ENCODE peak calls at places on chromosomes 5 and 9, in five cellular contexts. T, G, F, Y and K are unnamed samples.

GRCh38 chr5:131534995-131535394 is 100.0 kb downstream of the RAPGEF6 start:
- DNase-seq in T (no peak), G (no peak), F (peak; percentile 20), Y (no peak), K (no peak)

GRCh38 chr5:14487896-14488570 is 93.6 kb upstream of the OTULINL start:
- DNase-seq in T (no peak), G (no peak), F (no peak), Y (no peak), K (no peak)

GRCh38 chr5:78787763-78788162 is 139.2 kb upstream of the LHFPL2 start:
- DNase-seq in T (no peak), G (no peak), F (peak; percentile 53), Y (no peak), K (peak; percentile 13)

GRCh38 chr9:591292-591691 is 250.2 kb upstream of the DMRT1 start:
- DNase-seq in T (no peak), G (no peak), F (peak; percentile 14), Y (peak; percentile 27), K (peak; percentile 96)

GRCh38 chr5:148926207-148926606 is 99.8 kb downstream of the ADRB2 start:
- DNase-seq in T (no peak), G (no peak), F (no peak), Y (no peak), K (no peak)

GRCh38 chr5:106368021-106368420 is 1302.7 kb downstream of the EFNA5 start:
- DNase-seq in T (no peak), G (no peak), F (no peak), Y (no peak), K (no peak)

GRCh38 chr9:77488439-77489126 is 159.5 kb downstream of the GNA14 start:
- DNase-seq in T (peak; percentile 44), G (peak; percentile 56), F (peak; percentile 56), Y (no peak), K (peak; percentile 25)

GRCh38 chr5:115296130-115296997 is at the start of gene CCDC112:
- DNase-seq in T (peak; percentile 78), G (peak; percentile 91), F (peak; percentile 76), Y (peak; percentile 78), K (peak; percentile 84)

GRCh38 chr9:36848946-36849345 is 185.1 kb downstream of the PAX5 start:
- DNase-seq in T (no peak), G (no peak), F (no peak), Y (no peak), K (no peak)

GRCh38 chr5:107431998-107432397 is 238.7 kb downstream of the EFNA5 start:
- DNase-seq in T (peak; percentile 53), G (peak; percentile 83), F (peak; percentile 69), Y (no peak), K (peak; percentile 72)
- H3K4me3 ChIP-seq in T (no peak overlapping the region), G (no peak overlapping the region), F (no peak overlapping the region), Y (no peak overlapping the region), K (no peak overlapping the region)

DNA sequence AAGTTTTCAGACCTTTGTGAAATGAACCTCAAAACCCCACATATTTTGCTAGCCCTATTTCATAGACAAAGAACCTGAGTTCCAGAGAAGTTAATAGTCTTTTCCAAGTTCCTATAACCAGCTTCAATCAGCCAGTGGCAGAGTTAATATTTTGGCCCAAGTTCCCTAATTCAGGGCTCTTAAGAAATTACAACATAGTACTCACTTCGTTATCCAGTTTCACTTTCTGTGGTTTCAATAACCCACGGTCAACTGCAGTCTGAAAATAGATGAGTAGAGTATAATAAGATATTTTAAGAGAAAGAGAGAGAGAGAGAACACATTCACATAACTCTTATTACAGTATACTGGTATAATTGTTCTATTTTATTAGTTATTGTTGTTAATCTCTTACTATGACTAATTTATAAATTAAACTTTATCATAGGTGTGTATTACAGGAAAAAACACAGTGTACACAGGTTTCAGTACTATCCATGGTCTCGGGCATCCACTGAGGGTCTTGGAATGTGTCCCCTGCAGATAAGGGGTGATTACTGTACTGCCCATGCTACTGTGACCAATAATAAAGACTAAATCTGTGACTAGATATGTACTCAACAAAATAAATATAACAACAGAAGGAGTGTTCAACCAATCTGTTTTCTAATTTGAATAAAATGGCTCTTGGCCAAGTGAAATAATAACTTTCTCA is 9.3 kb upstream of the MYOT start:
- DNase-seq in T (no peak), G (peak; percentile 24), F (peak; percentile 41), Y (no peak), K (peak; percentile 9)
- TF ChIP-seq CTCF in T (no peak), G (no peak), F (no peak), Y (no peak), K (no peak)

DNA sequence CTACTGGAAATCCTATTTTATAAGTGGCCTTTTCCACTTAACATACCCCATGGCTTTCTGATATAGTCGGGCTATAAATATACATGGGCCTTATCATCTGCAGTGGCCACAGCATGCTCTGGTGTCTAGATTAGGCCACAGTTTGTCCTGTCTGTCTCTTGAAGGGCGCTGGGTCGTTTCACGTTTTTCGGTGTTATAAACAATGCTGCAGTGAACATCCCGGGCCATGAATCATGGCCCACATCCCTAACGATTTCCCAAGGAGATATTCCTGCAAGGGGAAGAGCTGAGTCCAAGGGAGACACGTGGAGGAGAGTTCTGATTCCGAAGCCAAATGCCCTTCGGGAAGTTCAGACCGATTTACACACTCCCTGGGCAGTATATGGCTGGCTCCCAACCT is 8.4 kb downstream of the PLPP7 start:
- DNase-seq in T (no peak), G (peak; percentile 61), F (peak; percentile 10), Y (no peak), K (no peak)
- H3K4me3 ChIP-seq in T (no peak overlapping the region), G (no peak overlapping the region), F (no peak overlapping the region), Y (no peak overlapping the region), K (no peak overlapping the region)

GRCh38 chr5:66807743-66808142 is 211.6 kb downstream of the MAST4 start:
- DNase-seq in T (peak; percentile 60), G (peak; percentile 86), F (peak; percentile 75), Y (no peak), K (peak; percentile 88)
- TF ChIP-seq CTCF in T (peak; percentile 69), G (peak; percentile 37), F (peak; percentile 69), Y (peak; percentile 30), K (peak; percentile 75)

DNA sequence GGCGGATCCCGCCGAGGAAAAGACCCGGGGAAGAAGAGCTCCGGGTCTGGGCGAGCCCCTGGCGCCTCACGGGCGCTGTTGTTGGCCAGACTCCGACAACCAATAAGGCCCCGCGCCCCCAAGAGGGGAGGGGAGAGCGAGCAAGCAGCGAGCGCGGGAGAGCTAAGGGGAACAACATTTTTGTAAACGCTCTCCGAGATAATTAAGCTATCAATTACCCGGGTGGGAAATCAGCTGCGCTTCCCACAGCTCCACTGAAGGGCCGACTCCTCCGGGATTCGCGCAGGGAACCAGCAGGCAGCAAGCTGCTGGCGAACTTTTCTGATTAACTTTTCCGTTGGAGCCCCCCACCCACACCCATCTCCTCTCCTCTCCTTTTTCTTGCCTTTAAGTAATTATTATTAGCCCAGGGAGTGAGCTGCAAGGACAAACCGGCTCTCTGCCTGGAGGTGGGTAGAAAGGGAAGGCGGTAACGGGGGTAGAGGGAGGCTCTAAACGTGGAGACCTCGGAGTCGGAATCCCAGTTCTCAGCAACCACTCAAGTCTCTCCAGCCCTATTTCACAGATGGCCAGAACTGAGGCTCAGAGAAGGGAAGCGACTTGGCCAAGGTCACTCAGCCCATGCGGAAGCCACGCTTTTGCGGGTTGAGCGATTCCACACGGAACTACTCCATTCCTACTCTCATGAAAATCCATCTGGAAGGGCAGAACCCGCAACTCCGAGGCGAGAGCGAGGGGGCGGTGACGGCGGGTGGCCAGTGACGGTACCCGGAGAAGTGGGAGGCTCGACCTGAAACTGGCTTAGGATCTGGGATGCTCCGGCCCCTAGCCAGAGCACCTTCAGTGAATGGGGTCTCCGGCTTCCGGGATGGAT is 1.3 kb downstream of the ASTN2 start:
- DNase-seq in T (no peak), G (peak; percentile 5), F (no peak), Y (no peak), K (no peak)
- H3K4me3 ChIP-seq in T (no peak overlapping the region), G (no peak overlapping the region), F (no peak overlapping the region), Y (peak overlapping the region; percentile 66), K (no peak overlapping the region)

GRCh38 chr9:97128919-97129318 is 90.0 kb upstream of the CTSV start:
- DNase-seq in T (no peak), G (no peak), F (no peak), Y (no peak), K (no peak)
- TF ChIP-seq CTCF in T (no peak), G (no peak), F (no peak), Y (no peak), K (no peak)

DNA sequence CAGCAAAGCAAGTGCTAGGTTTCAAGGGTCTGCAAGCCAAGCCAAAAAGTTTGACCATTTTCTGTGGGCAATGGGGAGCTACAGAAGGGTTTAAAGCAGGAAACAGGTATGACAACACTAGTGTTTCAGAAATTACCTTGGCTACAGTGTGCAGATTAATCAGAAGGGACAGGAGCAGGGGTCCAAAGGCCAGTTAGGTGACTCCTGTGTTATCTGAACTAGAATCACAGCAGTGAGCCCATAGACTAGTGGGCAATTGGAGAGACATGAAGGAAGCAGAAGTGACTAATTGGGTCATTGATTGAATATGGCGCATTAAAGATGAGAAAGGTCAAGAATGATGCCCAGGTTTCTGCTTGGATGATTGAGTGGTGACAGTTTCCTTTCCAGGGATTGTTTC is 41.4 kb upstream of the TGFBR1 start:
- DNase-seq in T (no peak), G (no peak), F (no peak), Y (no peak), K (no peak)
- H3K4me3 ChIP-seq in T (no peak overlapping the region), G (no peak overlapping the region), F (no peak overlapping the region), Y (no peak overlapping the region), K (no peak overlapping the region)

GRCh38 chr9:100472725-100473261 is at the start of gene TMEFF1:
- DNase-seq in T (peak; percentile 6), G (peak; percentile 52), F (peak; percentile 8), Y (peak; percentile 42), K (peak; percentile 21)
- TF ChIP-seq CTCF in T (peak; percentile 12), G (no peak), F (no peak), Y (no peak), K (no peak)

GRCh38 chr9:136329211-136329627 is 1.9 kb downstream of the GPSM1 start:
- DNase-seq in T (no peak), G (peak; percentile 49), F (no peak), Y (no peak), K (no peak)
- H3K4me3 ChIP-seq in T (peak overlapping the region; percentile 74), G (peak overlapping the region; percentile 96), F (peak overlapping the region; percentile 73), Y (no peak overlapping the region), K (no peak overlapping the region)